ENCODE peak calls at places on chromosomes 5 and 9, in eight cellular contexts. F, M, U, B, V, A, R and E are unnamed samples.

GRCh38 chr9:113918697-113919390 is 42.7 kb downstream of the ZNF618 start:
- DNase-seq in M (no peak), R (no peak), F (peak), V (no peak), U (no peak), B (no peak), A (no peak), E (no peak)

GRCh38 chr5:78264600-78264999 is 29.9 kb downstream of the AP3B1 start:
- DNase-seq in M (no peak), V (no peak), U (no peak), R (no peak), F (no peak), B (no peak), A (no peak), E (no peak)

GRCh38 chr9:96877269-96877668 is 23.0 kb upstream of the ZNF782 start:
- DNase-seq in M (no peak), B (no peak), V (no peak), U (no peak), F (no peak), A (no peak), R (no peak), E (no peak)

GRCh38 chr9:33159058-33159759 is 7.9 kb downstream of the B4GALT1 start:
- DNase-seq in F (peak), M (peak), R (no peak), A (peak), V (peak), B (peak), U (peak), E (no peak)

GRCh38 chr5:545641-546375 is 21.6 kb upstream of the SLC9A3 start:
- DNase-seq in M (no peak), V (no peak), F (no peak), B (no peak), A (no peak), R (no peak), U (no peak), E (no peak)

GRCh38 chr9:87896891-87897290 is 14.2 kb downstream of the SPATA31E1 start:
- DNase-seq in U (no peak), F (no peak), R (no peak), V (no peak), A (no peak), M (no peak), B (no peak), E (no peak)

GRCh38 chr5:128528126-128528525 is 9.9 kb downstream of the FBN2 start:
- DNase-seq in B (no peak), U (no peak), M (no peak), A (no peak), F (no peak), R (no peak), V (no peak), E (no peak)

GRCh38 chr9:79026311-79026710 is 545.5 kb upstream of the TLE4 start:
- DNase-seq in R (no peak), B (no peak), U (no peak), F (no peak), M (peak), A (no peak), V (no peak), E (no peak)